ENCODE peak calls at places on chromosomes 13 and 19, in ten cellular contexts. H is M059J; W is GM04503; E is activated T-cell treated with anti-CD3 and anti-CD28 coated beads for 1 hour; V is mucosa of gallbladder; J is iPS-NIHi11; F is AML-193; Q is fibroblast of the conjunctiva; K is stimulated activated CD8-positive, alpha-beta memory T cell treated with anti-CD3 and anti-CD28 coated beads, Interleukin-4, amount 100 ng/mL, for 1 hour; T is heart right ventricle. O is an unnamed sample.

GRCh38 chr13:24632382-24633121 is 47.7 kb upstream of the ATP12A start:
- DNase-seq in H (peak; percentile 48), W (no peak), E (no peak), V (no peak), J (no peak), F (no peak), Q (no peak), K (no peak), T (no peak), O (no peak)

GRCh38 chr19:14432817-14433453 is at the start of gene PKN1:
- DNase-seq in H (peak; percentile 30), W (no peak), E (peak; percentile 43), V (no peak), J (peak; percentile 93), F (peak; percentile 15), Q (no peak), K (no peak), T (peak; percentile 80), O (no peak)

GRCh38 chr13:43730642-43731041 is 56.1 kb downstream of the ENOX1 start:
- DNase-seq in H (no peak), W (peak; percentile 2), E (no peak), V (peak; percentile 12), J (no peak), F (no peak), Q (no peak), K (no peak), T (peak; percentile 10), O (peak; percentile 5)

GRCh38 chr19:53372196-53372595 is 6.7 kb downstream of the ZNF525 start:
- DNase-seq in H (no peak), W (no peak), E (no peak), V (no peak), J (no peak), F (no peak), Q (no peak), K (no peak), T (no peak), O (no peak)

GRCh38 chr19:44607049-44607448 is 6.3 kb upstream of the IGSF23 start:
- DNase-seq in H (peak; percentile 91), W (no peak), E (no peak), V (peak; percentile 17), J (no peak), F (no peak), Q (no peak), K (no peak), T (no peak), O (no peak)

GRCh38 chr13:94950303-94950702 is 238.0 kb upstream of the SOX21 start:
- DNase-seq in H (no peak), W (no peak), E (no peak), V (peak; percentile 23), J (peak; percentile 24), F (no peak), Q (no peak), K (no peak), T (no peak), O (no peak)

GRCh38 chr13:23609414-23610186 is 39.4 kb downstream of the TNFRSF19 start:
- DNase-seq in H (peak; percentile 67), W (no peak), E (no peak), V (no peak), J (peak; percentile 36), F (no peak), Q (peak; percentile 46), K (no peak), T (no peak), O (no peak)

GRCh38 chr19:3655402-3656072 is 28.9 kb upstream of the CACTIN start:
- DNase-seq in H (peak; percentile 96), W (peak; percentile 76), E (no peak), V (no peak), J (peak; percentile 49), F (no peak), Q (peak; percentile 79), K (no peak), T (no peak), O (no peak)

GRCh38 chr19:14401468-14401867 is 17.7 kb downstream of the DDX39A start:
- DNase-seq in H (no peak), W (no peak), E (no peak), V (no peak), J (no peak), F (no peak), Q (no peak), K (no peak), T (no peak), O (no peak)

GRCh38 chr19:44176590-44176989 is 11.7 kb downstream of the ZNF226 start:
- DNase-seq in H (peak; percentile 21), W (no peak), E (no peak), V (no peak), J (no peak), F (no peak), Q (no peak), K (no peak), T (no peak), O (no peak)

GRCh38 chr13:101829484-101829883 is 377.0 kb downstream of the ITGBL1 start:
- DNase-seq in H (no peak), W (no peak), E (no peak), V (no peak), J (no peak), F (no peak), Q (no peak), K (no peak), T (no peak), O (no peak)

GRCh38 chr19:19562665-19563347 is 24.7 kb downstream of the CILP2 start:
- DNase-seq in H (no peak), W (no peak), E (peak; percentile 24), V (no peak), J (peak; percentile 56), F (no peak), Q (no peak), K (peak; percentile 12), T (no peak), O (no peak)

GRCh38 chr13:63636231-63636993 is 2220.8 kb upstream of the PCDH20 start:
- DNase-seq in H (no peak), W (no peak), E (no peak), V (no peak), J (peak; percentile 8), F (no peak), Q (no peak), K (no peak), T (no peak), O (no peak)

GRCh38 chr19:15820646-15821045 is 5.2 kb upstream of the OR10H1 start:
- DNase-seq in H (no peak), W (no peak), E (no peak), V (no peak), J (no peak), F (no peak), Q (no peak), K (no peak), T (no peak), O (no peak)

GRCh38 chr13:111005364-111005763 is 90.5 kb upstream of the ANKRD10 start:
- DNase-seq in H (no peak), W (no peak), E (no peak), V (no peak), J (no peak), F (no peak), Q (no peak), K (no peak), T (no peak), O (no peak)

GRCh38 chr13:20684535-20684934 is 19.0 kb upstream of the IL17D start:
- DNase-seq in H (no peak), W (no peak), E (no peak), V (no peak), J (no peak), F (no peak), Q (peak; percentile 63), K (no peak), T (no peak), O (no peak)

GRCh38 chr19:7970716-7971448 is 27.4 kb upstream of the TIMM44 start:
- DNase-seq in H (peak; percentile 51), W (no peak), E (no peak), V (no peak), J (peak; percentile 84), F (no peak), Q (no peak), K (no peak), T (no peak), O (peak; percentile 24)

GRCh38 chr13:77316430-77316829 is 10.5 kb downstream of the MYCBP2 start:
- DNase-seq in H (no peak), W (no peak), E (no peak), V (no peak), J (no peak), F (no peak), Q (no peak), K (no peak), T (no peak), O (no peak)

GRCh38 chr19:33284756-33285155 is 17.6 kb downstream of the CEBPA start:
- DNase-seq in H (no peak), W (no peak), E (no peak), V (no peak), J (no peak), F (no peak), Q (no peak), K (no peak), T (no peak), O (no peak)

GRCh38 chr13:64255988-64256387 is 2840.3 kb upstream of the PCDH20 start:
- DNase-seq in H (no peak), W (no peak), E (no peak), V (no peak), J (no peak), F (no peak), Q (no peak), K (no peak), T (no peak), O (no peak)

GRCh38 chr13:89401209-89401810 is 1730.1 kb downstream of the SLITRK5 start:
- DNase-seq in H (peak; percentile 7), W (no peak), E (no peak), V (no peak), J (no peak), F (peak; percentile 75), Q (peak; percentile 43), K (no peak), T (no peak), O (no peak)

GRCh38 chr13:33285420-33286124 is at the start of gene STARD13:
- DNase-seq in H (peak; percentile 97), W (peak; percentile 95), E (no peak), V (peak; percentile 95), J (peak; percentile 94), F (no peak), Q (peak; percentile 95), K (no peak), T (peak; percentile 89), O (peak; percentile 93)

GRCh38 chr19:2578391-2578826 is 102.5 kb downstream of the GADD45B start:
- DNase-seq in H (peak; percentile 87), W (peak; percentile 54), E (no peak), V (peak; percentile 40), J (peak; percentile 64), F (no peak), Q (no peak), K (no peak), T (no peak), O (peak; percentile 34)

GRCh38 chr19:11013771-11014170 is 52.9 kb downstream of the SMARCA4 start:
- DNase-seq in H (no peak), W (no peak), E (no peak), V (no peak), J (no peak), F (no peak), Q (no peak), K (no peak), T (no peak), O (no peak)

GRCh38 chr13:33009019-33009418 is 7.2 kb upstream of the KL start:
- DNase-seq in H (no peak), W (no peak), E (no peak), V (no peak), J (no peak), F (no peak), Q (no peak), K (no peak), T (no peak), O (no peak)

GRCh38 chr13:51524312-51524711 is 60.0 kb upstream of the WDFY2 start:
- DNase-seq in H (peak; percentile 44), W (no peak), E (no peak), V (no peak), J (no peak), F (no peak), Q (no peak), K (no peak), T (no peak), O (no peak)

GRCh38 chr19:15479391-15480345 is at the start of gene PGLYRP2:
- DNase-seq in H (peak; percentile 26), W (no peak), E (no peak), V (peak; percentile 47), J (no peak), F (peak; percentile 57), Q (no peak), K (no peak), T (peak; percentile 29), O (no peak)

GRCh38 chr19:2047449-2048103 is 3.5 kb downstream of the MKNK2 start:
- DNase-seq in H (peak; percentile 70), W (no peak), E (no peak), V (peak; percentile 55), J (no peak), F (no peak), Q (no peak), K (no peak), T (peak; percentile 70), O (no peak)